ENCODE peak calls at places on chromosomes 11 and 22, in six cellular contexts. N is OCI-LY7, J is HL-60, P is foreskin fibroblast, I is epithelial cell of esophagus, G is H7. W is an unnamed sample.

GRCh38 chr22:45318558-45319318 is 9.0 kb downstream of the FAM118A start:
- DNase-seq in G (no peak), J (no peak), P (no peak), N (peak), I (no peak), W (no peak)

GRCh38 chr22:32596471-32596870 is 121.9 kb downstream of the FBXO7 start:
- DNase-seq in N (no peak), G (no peak), I (peak), J (no peak), P (no peak), W (no peak)

GRCh38 chr22:22552630-22553029 is 6.4 kb downstream of the PRAME start:
- DNase-seq in N (peak), I (no peak), J (no peak), P (no peak), G (peak), W (peak)

GRCh38 chr11:130772266-130773227 is 143.7 kb downstream of the SNX19 start:
- DNase-seq in J (no peak), P (peak), N (no peak), I (peak), G (no peak), W (peak)

GRCh38 chr22:48353116-48353947 is 1474.3 kb downstream of the BRD1 start:
- DNase-seq in G (no peak), I (no peak), N (no peak), P (no peak), J (no peak), W (peak)

GRCh38 chr11:45163956-45164575 is 17.6 kb downstream of the PRDM11 start:
- DNase-seq in I (peak), G (no peak), N (no peak), J (no peak), P (no peak), W (peak)

GRCh38 chr11:118620529-118621070 is 13.2 kb downstream of the PHLDB1 start:
- DNase-seq in J (no peak), P (no peak), N (no peak), I (no peak), G (no peak), W (no peak)

GRCh38 chr11:66951135-66951534 is 7.0 kb downstream of the PC start:
- DNase-seq in J (no peak), P (no peak), N (no peak), I (no peak), G (peak), W (no peak)

GRCh38 chr22:30078320-30079311 is 1.6 kb upstream of the HORMAD2 start:
- DNase-seq in J (no peak), G (peak), P (no peak), N (no peak), I (peak), W (no peak)

GRCh38 chr11:72398058-72398758 is 36.1 kb downstream of the CLPB start:
- DNase-seq in G (no peak), J (no peak), P (no peak), N (no peak), I (no peak), W (no peak)

GRCh38 chr11:945986-946385 is 20.3 kb downstream of the AP2A2 start:
- DNase-seq in P (no peak), I (no peak), N (no peak), J (peak), G (peak), W (no peak)

GRCh38 chr11:69008774-69009440 is 4.1 kb downstream of the MRGPRF start:
- DNase-seq in J (no peak), G (peak), I (peak), P (peak), N (no peak), W (peak)

GRCh38 chr11:24198458-24198857 is 298.4 kb upstream of the LUZP2 start:
- DNase-seq in P (no peak), N (no peak), G (no peak), J (no peak), I (no peak), W (no peak)
- H3K4me3 ChIP-seq in P (no peak), N (no peak), G (no peak), J (no peak), I (no peak), W (no peak)

GRCh38 chr11:2137202-2138071 is 1.8 kb downstream of the IGF2 start:
- DNase-seq in P (peak), N (no peak), G (peak), J (no peak), I (peak), W (peak)

GRCh38 chr11:2135018-2135569 is 4.1 kb downstream of the IGF2 start:
- DNase-seq in I (no peak), J (no peak), P (no peak), G (no peak), N (no peak), W (no peak)

GRCh38 chr11:2135648-2136201 is 3.5 kb downstream of the IGF2 start:
- DNase-seq in N (no peak), G (no peak), P (no peak), I (no peak), J (no peak), W (no peak)

GRCh38 chr11:2136952-2137201 is 2.3 kb downstream of the IGF2 start:
- DNase-seq in I (no peak), N (no peak), P (no peak), J (no peak), G (peak), W (no peak)

GRCh38 chr11:2136209-2136951 is 2.8 kb downstream of the IGF2 start:
- DNase-seq in N (no peak), P (no peak), J (no peak), I (no peak), G (no peak), W (no peak)
- H3K4me3 ChIP-seq in N (no peak), P (no peak), J (no peak), I (no peak), G (no peak), W (peak)

GRCh38 chr11:77438487-77438886 is 35.4 kb downstream of the PAK1 start:
- DNase-seq in P (no peak), G (no peak), N (no peak), I (no peak), J (no peak), W (peak)
- H3K4me3 ChIP-seq in P (no peak), G (no peak), N (no peak), I (no peak), J (no peak), W (no peak)

GRCh38 chr11:57499413-57499982 is 16.0 kb downstream of the SLC43A1 start:
- DNase-seq in J (no peak), G (peak), I (peak), P (peak), N (no peak), W (peak)
- H3K4me3 ChIP-seq in J (no peak), G (peak), I (peak), P (peak), N (no peak), W (peak)

DNA sequence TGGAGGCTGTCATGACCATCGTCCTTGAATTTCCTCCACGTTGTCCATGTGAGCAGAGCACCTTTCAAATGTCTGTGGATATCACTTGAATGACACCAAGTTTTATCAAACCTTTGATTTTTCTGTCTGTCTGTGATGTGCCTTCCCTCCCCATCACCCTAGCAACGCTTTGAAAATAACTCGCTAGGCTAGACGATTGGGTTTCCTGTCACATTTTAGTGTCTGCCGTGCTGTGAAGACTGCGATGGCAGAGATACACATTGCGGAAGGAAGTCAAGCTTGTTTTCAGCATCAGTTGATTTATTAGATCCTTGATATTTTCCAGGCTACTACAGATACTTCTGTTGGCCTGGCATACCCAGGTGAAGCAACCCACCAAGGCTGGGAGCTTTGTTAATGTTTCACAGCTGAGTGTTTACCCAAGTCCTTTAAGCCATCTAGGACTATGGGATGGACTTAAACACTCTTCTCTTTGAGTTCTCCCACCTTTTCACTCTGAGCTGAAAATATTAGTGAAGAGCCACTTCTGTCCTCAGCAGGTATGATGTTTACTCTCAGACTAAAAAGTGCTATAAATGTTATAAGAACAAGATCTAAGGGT is 93.7 kb upstream of the CD44 start:
- DNase-seq in I (no peak), G (no peak), N (no peak), P (no peak), J (no peak), W (no peak)
- H3K4me3 ChIP-seq in I (no peak), G (no peak), N (no peak), P (no peak), J (no peak), W (no peak)

DNA sequence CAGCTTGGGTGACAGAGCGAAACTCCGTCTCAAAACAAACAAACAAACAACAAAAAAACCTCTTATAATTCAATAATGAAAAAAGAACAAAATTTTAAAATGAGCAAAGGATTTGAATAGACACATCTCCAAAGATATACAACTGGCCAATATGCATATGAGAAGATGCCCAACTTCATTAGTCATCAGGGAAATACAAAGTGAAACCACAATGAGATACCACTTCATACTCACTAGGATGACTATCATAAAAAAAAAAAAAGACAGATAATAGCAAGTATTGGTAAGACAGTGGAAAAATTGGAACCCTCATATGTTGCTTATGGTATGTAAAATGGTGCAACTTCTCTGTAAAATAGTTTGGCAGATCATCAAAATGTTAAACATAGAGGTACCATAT is 28.7 kb upstream of the BARX2 start:
- DNase-seq in N (no peak), I (peak), P (no peak), J (no peak), G (no peak), W (no peak)
- H3K4me3 ChIP-seq in N (no peak), I (no peak), P (no peak), J (no peak), G (no peak), W (no peak)

GRCh38 chr11:46611526-46612304 is 5.3 kb downstream of the HARBI1 start:
- DNase-seq in N (no peak), I (no peak), P (no peak), J (no peak), G (no peak), W (no peak)

GRCh38 chr11:46615756-46616155 is 1.3 kb downstream of the HARBI1 start:
- DNase-seq in I (peak), G (no peak), P (peak), J (no peak), N (no peak), W (no peak)

GRCh38 chr11:46616551-46617450 is at the start of gene HARBI1:
- DNase-seq in J (peak), N (peak), G (peak), P (peak), I (peak), W (peak)

GRCh38 chr11:46607516-46607915 is 9.5 kb downstream of the HARBI1 start:
- DNase-seq in J (no peak), I (no peak), G (no peak), P (no peak), N (no peak), W (no peak)

GRCh38 chr11:46612326-46612725 is 4.7 kb downstream of the HARBI1 start:
- DNase-seq in P (no peak), N (no peak), I (no peak), G (no peak), J (no peak), W (no peak)
- H3K4me3 ChIP-seq in P (no peak), N (no peak), I (no peak), G (no peak), J (no peak), W (no peak)